ENCODE peak calls at places on chromosome 1, in ten cellular contexts. One of them, this sample, is unnamed.

GRCh38 chr1:33468972-33469371 is 3.5 kb upstream of the ZSCAN20 start:
- DNase-seq in cardiac muscle cell: no peak
- DNase-seq in pancreas: no peak
- DNase-seq in fibroblast of lung: no peak
- DNase-seq in cardiac fibroblast: no peak
- DNase-seq in AG10803: no peak
- DNase-seq in tibial artery: no peak
- DNase-seq in AG04450: no peak
- DNase-seq in kidney: no peak
- DNase-seq in esophagus squamous epithelium: no peak
- DNase-seq in this sample: no peak

GRCh38 chr1:45568421-45568820 is 15.4 kb upstream of the NASP start:
- DNase-seq in tibial artery: no peak
- DNase-seq in pancreas: no peak
- DNase-seq in esophagus squamous epithelium: no peak
- DNase-seq in kidney: no peak
- DNase-seq in cardiac muscle cell: no peak
- DNase-seq in cardiac fibroblast: no peak
- DNase-seq in AG04450: no peak
- DNase-seq in AG10803: no peak
- DNase-seq in fibroblast of lung: no peak
- DNase-seq in this sample: no peak

GRCh38 chr1:206933333-206933945 is 11.7 kb upstream of the FCMR start:
- DNase-seq in kidney: no peak
- DNase-seq in cardiac fibroblast: peak
- DNase-seq in esophagus squamous epithelium: no peak
- DNase-seq in AG10803: no peak
- DNase-seq in pancreas: no peak
- DNase-seq in cardiac muscle cell: peak
- DNase-seq in tibial artery: no peak
- DNase-seq in fibroblast of lung: no peak
- DNase-seq in AG04450: no peak
- DNase-seq in this sample: no peak

GRCh38 chr1:211596418-211597181 is 17.6 kb upstream of the SLC30A1 start:
- DNase-seq in tibial artery: no peak
- DNase-seq in fibroblast of lung: no peak
- DNase-seq in pancreas: no peak
- DNase-seq in AG04450: no peak
- DNase-seq in kidney: no peak
- DNase-seq in esophagus squamous epithelium: no peak
- DNase-seq in cardiac fibroblast: no peak
- DNase-seq in cardiac muscle cell: no peak
- DNase-seq in AG10803: no peak
- DNase-seq in this sample: no peak

GRCh38 chr1:151533870-151534269 is 6.2 kb upstream of the TUFT1 start:
- DNase-seq in cardiac muscle cell: no peak
- DNase-seq in kidney: no peak
- DNase-seq in AG04450: no peak
- DNase-seq in fibroblast of lung: no peak
- DNase-seq in AG10803: no peak
- DNase-seq in tibial artery: no peak
- DNase-seq in cardiac fibroblast: no peak
- DNase-seq in esophagus squamous epithelium: no peak
- DNase-seq in pancreas: no peak
- DNase-seq in this sample: no peak

GRCh38 chr1:5751171-5751556 is 241.1 kb downstream of the NPHP4 start:
- DNase-seq in AG10803: no peak
- DNase-seq in cardiac fibroblast: no peak
- DNase-seq in cardiac muscle cell: no peak
- DNase-seq in esophagus squamous epithelium: no peak
- DNase-seq in fibroblast of lung: no peak
- DNase-seq in kidney: no peak
- DNase-seq in AG04450: no peak
- DNase-seq in pancreas: peak
- DNase-seq in tibial artery: peak
- DNase-seq in this sample: no peak

GRCh38 chr1:154955039-154955717 is 721 bp downstream of the PBXIP1 start:
- DNase-seq in AG10803: peak
- DNase-seq in pancreas: no peak
- DNase-seq in esophagus squamous epithelium: no peak
- DNase-seq in fibroblast of lung: peak
- DNase-seq in cardiac muscle cell: peak
- DNase-seq in kidney: peak
- DNase-seq in cardiac fibroblast: peak
- DNase-seq in tibial artery: no peak
- DNase-seq in AG04450: no peak
- DNase-seq in this sample: no peak

GRCh38 chr1:27388337-27389005 is 4.0 kb upstream of the GPR3 start:
- DNase-seq in cardiac muscle cell: peak
- DNase-seq in fibroblast of lung: no peak
- DNase-seq in kidney: no peak
- DNase-seq in cardiac fibroblast: peak
- DNase-seq in pancreas: peak
- DNase-seq in AG04450: no peak
- DNase-seq in tibial artery: peak
- DNase-seq in esophagus squamous epithelium: no peak
- DNase-seq in AG10803: peak
- DNase-seq in this sample: no peak

GRCh38 chr1:7070389-7071029 is 285.3 kb downstream of the CAMTA1 start:
- DNase-seq in cardiac fibroblast: peak
- DNase-seq in tibial artery: peak
- DNase-seq in cardiac muscle cell: peak
- DNase-seq in fibroblast of lung: peak
- DNase-seq in AG04450: peak
- DNase-seq in kidney: no peak
- DNase-seq in AG10803: peak
- DNase-seq in pancreas: peak
- DNase-seq in esophagus squamous epithelium: no peak
- DNase-seq in this sample: peak
- H3K4me3 ChIP-seq in cardiac fibroblast: peak
- H3K4me3 ChIP-seq in tibial artery: peak
- H3K4me3 ChIP-seq in cardiac muscle cell: peak
- H3K4me3 ChIP-seq in fibroblast of lung: peak
- H3K4me3 ChIP-seq in AG04450: peak
- H3K4me3 ChIP-seq in kidney: peak
- H3K4me3 ChIP-seq in AG10803: peak
- H3K4me3 ChIP-seq in pancreas: peak
- H3K4me3 ChIP-seq in esophagus squamous epithelium: no peak
- H3K4me3 ChIP-seq in this sample: peak

GRCh38 chr1:100353073-100353801 is 931 bp downstream of the CDC14A start:
- DNase-seq in fibroblast of lung: peak
- DNase-seq in esophagus squamous epithelium: peak
- DNase-seq in AG04450: no peak
- DNase-seq in kidney: peak
- DNase-seq in cardiac muscle cell: no peak
- DNase-seq in AG10803: peak
- DNase-seq in pancreas: peak
- DNase-seq in cardiac fibroblast: no peak
- DNase-seq in tibial artery: peak
- DNase-seq in this sample: no peak
- TF ChIP-seq CTCF in fibroblast of lung: no peak
- TF ChIP-seq CTCF in esophagus squamous epithelium: no peak
- TF ChIP-seq CTCF in AG04450: no peak
- TF ChIP-seq CTCF in kidney: no peak
- TF ChIP-seq CTCF in cardiac muscle cell: no peak
- TF ChIP-seq CTCF in AG10803: no peak
- TF ChIP-seq CTCF in pancreas: no peak
- TF ChIP-seq CTCF in cardiac fibroblast: no peak
- TF ChIP-seq CTCF in tibial artery: no peak
- TF ChIP-seq CTCF in this sample: no peak

DNA sequence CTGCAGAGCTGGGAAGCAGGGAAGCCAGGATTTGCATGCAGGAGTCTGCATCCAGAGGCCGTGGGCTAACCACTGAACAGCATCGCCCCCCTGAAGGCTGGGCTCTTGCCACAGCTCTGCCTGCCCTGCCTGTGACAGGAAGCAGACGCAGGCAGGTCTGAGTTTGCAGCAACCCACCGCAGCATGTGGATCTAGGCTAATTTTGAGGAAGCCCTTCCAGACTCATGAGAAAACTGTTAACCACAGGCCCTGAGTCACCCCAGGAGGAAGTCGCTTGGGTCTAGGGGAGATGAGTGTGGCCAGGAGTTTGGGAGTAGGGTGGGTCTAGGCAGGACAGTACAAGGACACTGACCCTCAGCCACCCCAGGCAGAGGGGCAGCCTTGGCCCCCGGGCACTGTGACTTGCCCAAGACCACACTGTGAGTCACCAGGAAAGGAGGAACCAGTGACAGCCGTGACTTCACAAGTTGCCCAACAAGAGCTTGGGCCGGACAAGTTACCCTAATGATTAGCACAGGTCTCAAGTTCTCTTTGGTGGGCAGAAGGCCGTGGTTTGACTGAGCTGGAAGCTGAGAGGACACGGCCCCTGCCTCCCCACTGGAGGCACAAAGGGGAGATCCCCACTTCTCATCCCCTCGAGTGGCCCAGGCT is 904 bp downstream of the LAPTM5 start:
- DNase-seq in cardiac fibroblast: peak
- DNase-seq in esophagus squamous epithelium: peak
- DNase-seq in AG10803: peak
- DNase-seq in kidney: peak
- DNase-seq in tibial artery: peak
- DNase-seq in fibroblast of lung: peak
- DNase-seq in pancreas: no peak
- DNase-seq in AG04450: no peak
- DNase-seq in cardiac muscle cell: peak
- DNase-seq in this sample: peak
- H3K4me3 ChIP-seq in cardiac fibroblast: no peak
- H3K4me3 ChIP-seq in esophagus squamous epithelium: peak
- H3K4me3 ChIP-seq in AG10803: no peak
- H3K4me3 ChIP-seq in kidney: peak
- H3K4me3 ChIP-seq in tibial artery: peak
- H3K4me3 ChIP-seq in fibroblast of lung: no peak
- H3K4me3 ChIP-seq in pancreas: peak
- H3K4me3 ChIP-seq in AG04450: no peak
- H3K4me3 ChIP-seq in cardiac muscle cell: no peak
- H3K4me3 ChIP-seq in this sample: no peak

GRCh38 chr1:8165595-8166360 is 139.7 kb upstream of the ERRFI1 start:
- DNase-seq in kidney: no peak
- DNase-seq in tibial artery: no peak
- DNase-seq in cardiac fibroblast: no peak
- DNase-seq in cardiac muscle cell: no peak
- DNase-seq in AG04450: no peak
- DNase-seq in pancreas: no peak
- DNase-seq in esophagus squamous epithelium: no peak
- DNase-seq in AG10803: no peak
- DNase-seq in fibroblast of lung: no peak
- DNase-seq in this sample: no peak
- TF ChIP-seq CTCF in kidney: peak
- TF ChIP-seq CTCF in tibial artery: no peak
- TF ChIP-seq CTCF in cardiac fibroblast: peak
- TF ChIP-seq CTCF in cardiac muscle cell: peak
- TF ChIP-seq CTCF in AG04450: peak
- TF ChIP-seq CTCF in pancreas: no peak
- TF ChIP-seq CTCF in esophagus squamous epithelium: no peak
- TF ChIP-seq CTCF in AG10803: no peak
- TF ChIP-seq CTCF in fibroblast of lung: peak
- TF ChIP-seq CTCF in this sample: no peak

DNA sequence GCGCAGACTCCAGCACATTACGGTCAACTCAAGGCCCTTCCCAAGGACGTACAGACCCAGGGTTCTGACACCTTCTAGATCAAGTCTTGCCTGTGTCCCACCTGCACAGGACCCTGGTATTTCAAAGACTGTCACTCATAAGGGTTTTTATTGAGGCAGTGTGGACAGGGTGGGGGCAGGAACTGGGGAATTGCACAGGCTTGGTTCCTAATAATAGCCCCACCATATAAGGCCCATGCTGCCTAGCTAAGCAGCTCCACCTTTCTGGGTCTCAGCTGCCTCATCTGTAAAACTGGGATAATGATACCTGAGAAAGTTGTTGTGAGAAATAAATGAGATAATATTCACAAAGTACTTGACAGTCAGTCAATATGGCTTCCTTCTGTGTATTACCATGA is 55.3 kb upstream of the PUM1 start:
- DNase-seq in esophagus squamous epithelium: no peak
- DNase-seq in AG10803: no peak
- DNase-seq in cardiac fibroblast: no peak
- DNase-seq in cardiac muscle cell: no peak
- DNase-seq in pancreas: no peak
- DNase-seq in AG04450: no peak
- DNase-seq in kidney: no peak
- DNase-seq in fibroblast of lung: no peak
- DNase-seq in tibial artery: no peak
- DNase-seq in this sample: no peak
- H3K4me3 ChIP-seq in esophagus squamous epithelium: no peak
- H3K4me3 ChIP-seq in AG10803: no peak
- H3K4me3 ChIP-seq in cardiac fibroblast: no peak
- H3K4me3 ChIP-seq in cardiac muscle cell: no peak
- H3K4me3 ChIP-seq in pancreas: no peak
- H3K4me3 ChIP-seq in AG04450: no peak
- H3K4me3 ChIP-seq in kidney: no peak
- H3K4me3 ChIP-seq in fibroblast of lung: no peak
- H3K4me3 ChIP-seq in tibial artery: no peak
- H3K4me3 ChIP-seq in this sample: no peak

DNA sequence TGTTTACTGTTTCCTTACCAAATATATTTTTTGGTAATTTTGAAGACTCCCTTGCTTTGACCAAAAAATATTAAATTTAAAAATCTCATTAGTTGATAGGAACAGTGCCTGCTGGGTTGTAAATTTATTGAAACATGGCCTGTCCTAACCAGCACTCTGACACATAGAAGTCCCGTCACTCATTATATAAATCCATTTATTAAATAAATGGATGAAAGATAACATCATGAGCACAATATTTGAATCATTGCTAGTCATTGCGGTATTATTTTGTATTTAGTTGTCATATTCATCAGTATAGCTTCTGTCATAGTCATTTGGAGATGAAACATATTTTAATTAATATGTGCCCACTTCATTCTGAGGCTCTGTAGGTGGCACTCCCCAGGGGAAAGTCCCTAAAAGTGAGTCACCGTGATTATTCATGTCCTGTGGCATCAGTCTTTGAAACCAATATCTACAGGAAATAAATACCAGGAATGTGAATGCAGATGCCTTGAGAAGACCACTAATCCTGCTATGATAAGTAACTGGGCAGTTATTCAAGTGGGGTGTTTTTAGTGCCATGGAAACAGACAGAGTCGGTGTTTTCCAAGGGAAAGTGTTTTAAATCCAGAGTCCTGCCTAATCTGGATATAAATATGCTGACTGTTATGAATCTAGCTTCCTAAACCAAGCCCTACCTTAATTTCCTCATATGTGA is 302.0 kb downstream of the DUSP10 start:
- DNase-seq in tibial artery: no peak
- DNase-seq in cardiac muscle cell: peak
- DNase-seq in esophagus squamous epithelium: no peak
- DNase-seq in kidney: no peak
- DNase-seq in AG10803: peak
- DNase-seq in pancreas: no peak
- DNase-seq in cardiac fibroblast: peak
- DNase-seq in AG04450: peak
- DNase-seq in fibroblast of lung: peak
- DNase-seq in this sample: peak
- TF ChIP-seq CTCF in tibial artery: no peak
- TF ChIP-seq CTCF in cardiac muscle cell: no peak
- TF ChIP-seq CTCF in esophagus squamous epithelium: no peak
- TF ChIP-seq CTCF in kidney: no peak
- TF ChIP-seq CTCF in AG10803: no peak
- TF ChIP-seq CTCF in pancreas: no peak
- TF ChIP-seq CTCF in cardiac fibroblast: no peak
- TF ChIP-seq CTCF in AG04450: no peak
- TF ChIP-seq CTCF in fibroblast of lung: no peak
- TF ChIP-seq CTCF in this sample: no peak

GRCh38 chr1:67674260-67675011 is 10.6 kb upstream of the GADD45A start:
- DNase-seq in cardiac fibroblast: peak
- DNase-seq in pancreas: no peak
- DNase-seq in kidney: no peak
- DNase-seq in esophagus squamous epithelium: no peak
- DNase-seq in AG04450: no peak
- DNase-seq in fibroblast of lung: peak
- DNase-seq in tibial artery: no peak
- DNase-seq in AG10803: peak
- DNase-seq in cardiac muscle cell: peak
- DNase-seq in this sample: no peak
- H3K4me3 ChIP-seq in cardiac fibroblast: no peak
- H3K4me3 ChIP-seq in pancreas: no peak
- H3K4me3 ChIP-seq in kidney: no peak
- H3K4me3 ChIP-seq in esophagus squamous epithelium: no peak
- H3K4me3 ChIP-seq in AG04450: no peak
- H3K4me3 ChIP-seq in fibroblast of lung: no peak
- H3K4me3 ChIP-seq in tibial artery: no peak
- H3K4me3 ChIP-seq in AG10803: no peak
- H3K4me3 ChIP-seq in cardiac muscle cell: no peak
- H3K4me3 ChIP-seq in this sample: no peak

This sample was measured in AG09309.